ENCODE peak calls at places on chromosomes 6 and 20, in four cellular contexts. X, B, Q and D are unnamed samples.

GRCh38 chr20:21280496-21281016 is 22.6 kb upstream of the XRN2 start:
- DNase-seq in B (no peak), X (peak), Q (no peak), D (no peak)

GRCh38 chr6:92715991-92716390 is 703.4 kb downstream of the EPHA7 start:
- DNase-seq in Q (no peak), X (no peak), B (no peak), D (no peak)

GRCh38 chr20:967796-968742 is 34.0 kb downstream of the RSPO4 start:
- DNase-seq in X (peak), B (no peak), Q (peak), D (peak)

GRCh38 chr6:90298459-90299053 is 1.9 kb upstream of the BACH2 start:
- DNase-seq in Q (no peak), X (no peak), B (no peak), D (no peak)

GRCh38 chr6:52276130-52276529 is 8.4 kb downstream of the MCM3 start:
- DNase-seq in Q (no peak), X (no peak), B (no peak), D (no peak)

GRCh38 chr20:45350217-45350616 is 2.0 kb upstream of the SDC4 start:
- DNase-seq in X (no peak), Q (no peak), B (no peak), D (no peak)

GRCh38 chr20:44324343-44324742 is 12.5 kb upstream of the R3HDML start:
- DNase-seq in B (no peak), X (no peak), Q (no peak), D (no peak)

GRCh38 chr6:30378290-30378937 is 33.5 kb downstream of the RPP21 start:
- DNase-seq in Q (no peak), X (peak), B (no peak), D (no peak)

GRCh38 chr6:48541669-48542068 is 430.7 kb upstream of the PTCHD4 start:
- DNase-seq in Q (no peak), X (no peak), B (no peak), D (no peak)

GRCh38 chr20:22810030-22810429 is 225.1 kb upstream of the SSTR4 start:
- DNase-seq in B (no peak), X (no peak), Q (no peak), D (no peak)

GRCh38 chr6:21942910-21943309 is 349.4 kb downstream of the SOX4 start:
- DNase-seq in B (no peak), Q (no peak), X (no peak), D (no peak)

GRCh38 chr6:129370268-129370916 is 339.6 kb downstream of the ARHGAP18 start:
- DNase-seq in B (peak), X (peak), Q (no peak), D (peak)

GRCh38 chr20:46917155-46917554 is 22.5 kb downstream of the EYA2 start:
- DNase-seq in Q (no peak), X (no peak), B (no peak), D (no peak)

GRCh38 chr20:41178904-41179432 is 41.6 kb downstream of the PLCG1 start:
- DNase-seq in Q (no peak), X (no peak), B (no peak), D (no peak)

GRCh38 chr6:97113170-97113569 is 169.8 kb downstream of the MMS22L start:
- DNase-seq in B (no peak), Q (no peak), X (no peak), D (no peak)

GRCh38 chr20:33669873-33670640 is 3.3 kb downstream of the ACTL10 start:
- DNase-seq in Q (no peak), X (no peak), B (no peak), D (no peak)

GRCh38 chr6:47456536-47456975 is 21.0 kb upstream of the CD2AP start:
- DNase-seq in B (no peak), Q (no peak), X (no peak), D (no peak)

GRCh38 chr20:24664266-24664986 is 195.0 kb downstream of the SYNDIG1 start:
- DNase-seq in B (no peak), Q (no peak), X (no peak), D (no peak)

GRCh38 chr20:40990542-40991120 is 38.0 kb upstream of the TOP1 start:
- DNase-seq in X (peak), Q (peak), B (peak), D (peak)

GRCh38 chr6:136547871-136548270 is 2.4 kb downstream of the MAP7 start:
- DNase-seq in X (no peak), B (no peak), Q (no peak), D (no peak)

GRCh38 chr6:136549359-136550044 is 720 bp downstream of the MAP7 start:
- DNase-seq in X (no peak), Q (no peak), B (peak), D (peak)

GRCh38 chr6:136548582-136549330 is 1.5 kb downstream of the MAP7 start:
- DNase-seq in Q (no peak), X (no peak), B (no peak), D (no peak)

GRCh38 chr6:136546321-136546720 is 3.9 kb downstream of the MAP7 start:
- DNase-seq in X (no peak), B (no peak), Q (no peak), D (no peak)

DNA sequence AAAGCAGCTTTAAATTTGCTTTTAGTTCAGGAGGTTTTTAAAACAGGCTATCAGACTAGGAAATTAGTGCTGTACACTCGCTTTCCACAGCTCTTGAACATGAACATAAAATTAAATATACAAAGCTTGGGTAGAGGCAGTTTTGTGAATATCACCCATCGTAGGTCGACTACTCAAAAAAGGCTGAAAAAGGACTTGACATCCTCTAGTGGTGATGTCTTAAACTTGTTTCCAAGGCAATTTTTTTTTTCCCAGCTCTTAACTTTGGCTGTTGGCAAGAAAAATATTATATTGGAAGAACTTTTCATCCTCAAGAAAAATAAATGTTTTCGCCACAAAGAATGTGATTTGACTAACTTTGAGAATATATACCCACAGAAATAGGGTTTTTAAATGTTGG is 2.9 kb downstream of the MAP7 start:
- DNase-seq in X (no peak), Q (no peak), B (peak), D (peak)
- TF ChIP-seq PBX3 in X (no peak), Q (no peak), B (no peak), D (no peak)

DNA sequence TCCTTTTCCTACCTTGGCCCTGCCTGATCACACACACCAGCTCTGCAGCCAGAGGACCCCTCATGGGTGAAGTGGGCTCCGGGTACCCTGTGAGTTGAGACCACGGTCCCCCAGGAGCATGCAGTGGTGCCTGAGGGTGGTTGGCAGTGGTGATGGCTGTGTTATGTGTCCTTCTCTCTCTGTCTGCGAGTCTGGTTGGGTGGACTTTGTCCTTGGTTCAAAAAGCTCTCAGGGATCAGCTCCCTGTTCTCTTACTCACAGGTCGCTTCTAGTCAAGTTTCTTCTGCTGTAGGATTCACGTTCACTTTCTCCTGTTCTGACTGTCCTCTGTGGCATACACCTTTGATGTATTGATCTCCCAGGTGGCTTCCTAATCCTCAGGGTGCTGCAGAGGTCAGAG is 84.6 kb downstream of the TXNDC5 start:
- DNase-seq in Q (no peak), X (no peak), B (no peak), D (no peak)
- TF ChIP-seq CHD2 in Q (no peak), X (no peak), B (no peak), D (no peak)

DNA sequence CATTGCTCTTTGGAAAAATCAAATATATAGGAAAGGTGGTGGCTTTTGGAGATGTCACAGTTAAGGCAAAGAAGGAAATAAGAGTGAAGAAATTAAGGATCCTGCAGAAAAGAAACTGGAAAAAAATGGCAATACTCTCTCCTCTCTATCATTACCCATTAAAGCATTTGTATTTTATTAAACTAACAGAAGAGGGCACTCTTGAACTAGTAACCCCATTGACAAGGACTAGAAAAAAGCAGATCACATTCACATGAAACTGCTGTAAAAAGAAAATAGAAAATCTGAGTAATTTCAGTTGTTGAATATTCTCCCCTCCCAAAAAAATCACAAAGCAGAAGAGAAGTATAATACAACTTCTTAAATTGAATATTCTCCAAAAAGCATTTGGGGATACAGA is 104.1 kb upstream of the SLC35B3 start:
- DNase-seq in Q (no peak), B (no peak), X (peak), D (peak)
- TF ChIP-seq PBX3 in Q (no peak), B (no peak), X (no peak), D (no peak)

DNA sequence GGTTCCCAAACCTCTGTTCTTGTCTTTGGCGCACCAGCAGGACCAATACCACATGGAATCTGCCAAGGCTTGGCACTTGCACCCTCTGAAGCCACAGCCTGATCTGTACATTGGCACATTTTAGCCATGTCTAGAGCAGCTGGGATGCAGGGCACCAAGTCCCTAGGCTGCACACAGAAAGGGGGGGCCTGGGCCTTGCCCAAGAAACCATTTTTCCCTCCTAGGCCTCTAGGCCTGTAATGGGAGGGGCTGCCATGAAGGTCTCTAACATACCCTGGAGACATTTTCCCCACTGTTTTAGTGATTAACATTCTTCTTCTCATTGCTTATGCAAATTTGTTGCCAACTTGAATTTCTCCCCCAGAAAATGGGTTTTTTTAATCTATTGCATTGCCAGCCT is 5.4 kb upstream of the FAM120B start:
- DNase-seq in X (no peak), Q (no peak), B (no peak), D (no peak)
- TF ChIP-seq CHD2 in X (no peak), Q (no peak), B (no peak), D (no peak)

GRCh38 chr6:169225131-169225576 is 28.5 kb downstream of the THBS2 start:
- DNase-seq in B (no peak), X (no peak), Q (no peak), D (no peak)

GRCh38 chr6:169224716-169225115 is 28.9 kb downstream of the THBS2 start:
- DNase-seq in Q (no peak), X (no peak), B (no peak), D (no peak)

GRCh38 chr6:169223006-169223405 is 30.6 kb downstream of the THBS2 start:
- DNase-seq in B (no peak), X (no peak), Q (no peak), D (no peak)

GRCh38 chr6:169225887-169226286 is 27.8 kb downstream of the THBS2 start:
- DNase-seq in Q (no peak), X (no peak), B (no peak), D (no peak)

GRCh38 chr6:169224185-169224695 is 29.4 kb downstream of the THBS2 start:
- DNase-seq in Q (no peak), B (no peak), X (peak), D (no peak)
- TF ChIP-seq PBX3 in Q (no peak), B (no peak), X (no peak), D (no peak)

GRCh38 chr20:58612021-58612700 is 38.9 kb upstream of the STX16 start:
- DNase-seq in Q (no peak), X (no peak), B (no peak), D (no peak)
- TF ChIP-seq CHD2 in Q (no peak), X (no peak), B (no peak), D (no peak)